ENCODE peak calls at places on chromosome 21, in four cellular contexts. One of them, this sample, is unnamed.

GRCh38 chr21:27734146-27734545 is 767.3 kb upstream of the ADAMTS5 start:
- DNase-seq in H9: no peak
- DNase-seq in neuronal stem cell: no peak
- DNase-seq in IMR-90: peak
- DNase-seq in this sample: peak

GRCh38 chr21:15221799-15222386 is 157.1 kb upstream of the NRIP1 start:
- DNase-seq in H9: peak
- DNase-seq in neuronal stem cell: peak
- DNase-seq in IMR-90: peak
- DNase-seq in this sample: peak

GRCh38 chr21:15058718-15059316 is 6.0 kb downstream of the NRIP1 start:
- DNase-seq in H9: no peak
- DNase-seq in neuronal stem cell: no peak
- DNase-seq in IMR-90: peak
- DNase-seq in this sample: peak

GRCh38 chr21:46159841-46160562 is 4.6 kb upstream of the FTCD start:
- DNase-seq in H9: peak
- DNase-seq in neuronal stem cell: no peak
- DNase-seq in IMR-90: no peak
- DNase-seq in this sample: no peak

GRCh38 chr21:45905196-45905595 is 76.4 kb upstream of the COL6A1 start:
- DNase-seq in H9: no peak
- DNase-seq in neuronal stem cell: no peak
- DNase-seq in IMR-90: no peak
- DNase-seq in this sample: no peak

GRCh38 chr21:36706951-36707762 is 8.2 kb downstream of the SIM2 start:
- DNase-seq in H9: peak
- DNase-seq in neuronal stem cell: peak
- DNase-seq in IMR-90: peak
- DNase-seq in this sample: no peak

GRCh38 chr21:45590246-45590725 is 48.0 kb upstream of the SLC19A1 start:
- DNase-seq in H9: peak
- DNase-seq in neuronal stem cell: no peak
- DNase-seq in IMR-90: peak
- DNase-seq in this sample: peak

GRCh38 chr21:29304577-29304976 is 5.9 kb downstream of the BACH1 start:
- DNase-seq in H9: no peak
- DNase-seq in neuronal stem cell: no peak
- DNase-seq in IMR-90: no peak
- DNase-seq in this sample: no peak

GRCh38 chr21:41317458-41317857 is 857 bp downstream of the FAM3B start:
- DNase-seq in H9: no peak
- DNase-seq in neuronal stem cell: no peak
- DNase-seq in IMR-90: no peak
- DNase-seq in this sample: no peak

GRCh38 chr21:36535618-36536241 is 55.8 kb upstream of the CLDN14 start:
- DNase-seq in H9: no peak
- DNase-seq in neuronal stem cell: no peak
- DNase-seq in IMR-90: no peak
- DNase-seq in this sample: no peak

GRCh38 chr21:42466700-42467612 is 29.1 kb downstream of the RSPH1 start:
- DNase-seq in H9: peak
- DNase-seq in neuronal stem cell: no peak
- DNase-seq in IMR-90: peak
- DNase-seq in this sample: peak

GRCh38 chr21:28221984-28222383 is 770.7 kb downstream of the LTN1 start:
- DNase-seq in H9: no peak
- DNase-seq in neuronal stem cell: no peak
- DNase-seq in IMR-90: no peak
- DNase-seq in this sample: no peak

GRCh38 chr21:16377120-16377658 is 647.4 kb downstream of the USP25 start:
- DNase-seq in H9: no peak
- DNase-seq in neuronal stem cell: no peak
- DNase-seq in IMR-90: no peak
- DNase-seq in this sample: no peak

GRCh38 chr21:17189963-17190362 is 322.9 kb upstream of the CXADR start:
- DNase-seq in H9: no peak
- DNase-seq in neuronal stem cell: no peak
- DNase-seq in IMR-90: no peak
- DNase-seq in this sample: no peak

GRCh38 chr21:45836694-45837670 is 144.6 kb upstream of the COL6A1 start:
- DNase-seq in H9: peak
- DNase-seq in neuronal stem cell: no peak
- DNase-seq in IMR-90: no peak
- DNase-seq in this sample: no peak

GRCh38 chr21:26674324-26674723 is 101.2 kb upstream of the CYYR1 start:
- DNase-seq in H9: peak
- DNase-seq in neuronal stem cell: no peak
- DNase-seq in IMR-90: no peak
- DNase-seq in this sample: no peak

GRCh38 chr21:21076051-21076450 is 77.8 kb downstream of the NCAM2 start:
- DNase-seq in H9: no peak
- DNase-seq in neuronal stem cell: no peak
- DNase-seq in IMR-90: no peak
- DNase-seq in this sample: no peak

GRCh38 chr21:37551406-37552355 is 185.1 kb downstream of the DYRK1A start:
- DNase-seq in H9: no peak
- DNase-seq in neuronal stem cell: no peak
- DNase-seq in IMR-90: no peak
- DNase-seq in this sample: peak

GRCh38 chr21:27564684-27565280 is 597.9 kb upstream of the ADAMTS5 start:
- DNase-seq in H9: peak
- DNase-seq in neuronal stem cell: peak
- DNase-seq in IMR-90: peak
- DNase-seq in this sample: peak

GRCh38 chr21:45152265-45152746 is 77.9 kb downstream of the ADARB1 start:
- DNase-seq in H9: peak
- DNase-seq in neuronal stem cell: no peak
- DNase-seq in IMR-90: no peak
- DNase-seq in this sample: peak

GRCh38 chr21:46005481-46005881 is 23.9 kb downstream of the COL6A1 start:
- DNase-seq in H9: peak
- DNase-seq in neuronal stem cell: no peak
- DNase-seq in IMR-90: no peak
- DNase-seq in this sample: no peak

GRCh38 chr21:41931041-41931451 is 22.8 kb downstream of the C2CD2 start:
- DNase-seq in H9: no peak
- DNase-seq in neuronal stem cell: no peak
- DNase-seq in IMR-90: no peak
- DNase-seq in this sample: peak

GRCh38 chr21:40759061-40759460 is 87.9 kb downstream of the DSCAM start:
- DNase-seq in H9: no peak
- DNase-seq in neuronal stem cell: no peak
- DNase-seq in IMR-90: no peak
- DNase-seq in this sample: no peak

DNA sequence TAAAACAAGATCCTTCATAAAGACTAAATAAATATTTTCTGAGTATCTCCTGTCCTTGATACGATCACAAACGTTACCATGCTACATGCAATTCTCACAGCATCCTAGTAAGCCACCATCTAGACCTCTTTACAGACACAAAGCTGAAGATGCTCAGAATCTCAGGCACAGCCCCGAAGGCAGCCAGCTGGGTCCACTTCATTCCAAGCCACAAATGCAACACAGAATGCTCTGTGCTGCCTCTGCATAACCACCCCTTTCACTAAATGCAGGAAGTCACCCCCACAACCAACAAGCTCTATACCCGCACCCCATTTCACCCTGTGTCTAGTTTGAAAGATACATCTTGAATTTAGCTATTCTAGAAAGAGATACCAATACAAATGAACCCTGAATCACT is 12.9 kb downstream of the RCAN1 start:
- DNase-seq in H9: no peak
- DNase-seq in neuronal stem cell: no peak
- DNase-seq in IMR-90: no peak
- DNase-seq in this sample: no peak
- H4K91ac ChIP-seq in H9: no peak
- H4K91ac ChIP-seq in neuronal stem cell: no peak
- H4K91ac ChIP-seq in IMR-90: no peak
- H4K91ac ChIP-seq in this sample: no peak

DNA sequence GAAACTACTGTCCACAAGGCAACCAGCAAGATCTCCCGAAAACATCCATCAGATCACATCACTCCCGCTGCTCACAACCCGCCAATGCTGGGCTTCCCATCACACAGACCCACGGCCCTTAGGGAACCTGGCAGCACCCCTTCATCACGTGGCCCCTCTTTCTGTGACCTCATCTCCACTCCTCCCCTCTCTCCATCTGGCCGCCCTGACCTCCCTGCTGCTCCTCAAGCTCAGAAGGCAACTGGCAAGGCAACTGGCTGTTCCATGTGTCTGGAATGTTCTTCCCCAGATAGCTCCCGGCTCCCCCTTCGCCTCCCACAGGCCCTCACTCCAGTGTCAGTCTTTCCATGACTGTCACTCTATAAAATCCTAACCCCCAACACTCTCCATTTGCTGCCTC is 113.0 kb upstream of the ERG start:
- DNase-seq in H9: no peak
- DNase-seq in neuronal stem cell: no peak
- DNase-seq in IMR-90: no peak
- DNase-seq in this sample: no peak
- H4K91ac ChIP-seq in H9: no peak
- H4K91ac ChIP-seq in neuronal stem cell: no peak
- H4K91ac ChIP-seq in IMR-90: no peak
- H4K91ac ChIP-seq in this sample: no peak

GRCh38 chr21:25638634-25639166 is 358 bp upstream of the JAM2 start:
- DNase-seq in H9: no peak
- DNase-seq in neuronal stem cell: peak
- DNase-seq in IMR-90: peak
- DNase-seq in this sample: peak
- H4K91ac ChIP-seq in H9: no peak
- H4K91ac ChIP-seq in neuronal stem cell: no peak
- H4K91ac ChIP-seq in IMR-90: no peak
- H4K91ac ChIP-seq in this sample: no peak

GRCh38 chr21:31370281-31370892 is 26.3 kb upstream of the TIAM1 start:
- DNase-seq in H9: no peak
- DNase-seq in neuronal stem cell: no peak
- DNase-seq in IMR-90: no peak
- DNase-seq in this sample: no peak
- H4K91ac ChIP-seq in H9: no peak
- H4K91ac ChIP-seq in neuronal stem cell: no peak
- H4K91ac ChIP-seq in IMR-90: no peak
- H4K91ac ChIP-seq in this sample: no peak

GRCh38 chr21:43803558-43804300 is 14.4 kb downstream of the RRP1 start:
- DNase-seq in H9: no peak
- DNase-seq in neuronal stem cell: no peak
- DNase-seq in IMR-90: no peak
- DNase-seq in this sample: no peak
- H4K91ac ChIP-seq in H9: no peak
- H4K91ac ChIP-seq in neuronal stem cell: no peak
- H4K91ac ChIP-seq in IMR-90: no peak
- H4K91ac ChIP-seq in this sample: no peak

GRCh38 chr21:35197191-35197590 is 148.1 kb upstream of the RUNX1 start:
- DNase-seq in H9: no peak
- DNase-seq in neuronal stem cell: no peak
- DNase-seq in IMR-90: peak
- DNase-seq in this sample: no peak
- H4K91ac ChIP-seq in H9: no peak
- H4K91ac ChIP-seq in neuronal stem cell: no peak
- H4K91ac ChIP-seq in IMR-90: peak
- H4K91ac ChIP-seq in this sample: no peak

DNA sequence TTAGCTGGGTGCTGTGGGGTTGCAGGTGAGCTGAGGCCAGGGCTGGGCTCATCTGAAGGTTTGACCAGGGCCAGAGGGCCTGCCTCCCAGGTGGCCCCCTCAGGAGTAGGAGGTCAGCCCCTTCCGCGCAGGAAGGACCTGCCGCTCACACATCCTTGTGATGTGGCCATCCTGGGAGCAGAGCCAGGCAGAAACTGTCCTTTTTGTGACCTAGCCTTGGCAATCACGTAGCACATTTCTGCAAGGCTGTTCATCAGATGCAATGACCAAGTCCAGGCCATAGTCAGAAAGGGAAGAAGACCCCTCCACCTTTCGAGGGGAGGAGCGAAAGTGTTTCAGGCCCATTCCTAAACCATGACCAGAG is 55.5 kb upstream of the TRAPPC10 start:
- DNase-seq in H9: no peak
- DNase-seq in neuronal stem cell: no peak
- DNase-seq in IMR-90: peak
- DNase-seq in this sample: no peak
- H4K91ac ChIP-seq in H9: no peak
- H4K91ac ChIP-seq in neuronal stem cell: no peak
- H4K91ac ChIP-seq in IMR-90: no peak
- H4K91ac ChIP-seq in this sample: no peak